ENCODE peak calls at places on chromosomes 13 and 19, in four cellular contexts. Q is GM12892, V is thyroid gland, C is HCT116. F is an unnamed sample.

GRCh38 chr13:34364633-34365032 is 546.7 kb downstream of the RFC3 start:
- DNase-seq in Q (no peak), C (no peak), V (peak; percentile 5), F (no peak)

GRCh38 chr19:19591133-19591825 is 27.2 kb downstream of the PBX4 start:
- DNase-seq in C (no peak), Q (peak; percentile 60), V (peak; percentile 53), F (no peak)

GRCh38 chr19:29413435-29413834 is 112.4 kb upstream of the VSTM2B start:
- DNase-seq in V (no peak), C (no peak), Q (no peak), F (no peak)

GRCh38 chr19:42306646-42307045 is 4.2 kb upstream of the PAFAH1B3 start:
- DNase-seq in V (no peak), Q (no peak), C (no peak), F (peak; percentile 81)

GRCh38 chr13:112066624-112067004 is 335 bp upstream of the SOX1 start:
- DNase-seq in C (no peak), V (peak; percentile 24), Q (no peak), F (peak; percentile 84)

GRCh38 chr19:11168568-11168967 is 13.0 kb upstream of the SPC24 start:
- DNase-seq in Q (no peak), V (no peak), C (peak; percentile 19), F (no peak)

GRCh38 chr19:52896431-52897148 is 845 bp downstream of the ZNF320 start:
- DNase-seq in C (no peak), Q (no peak), V (peak; percentile 47), F (peak; percentile 27)

GRCh38 chr13:101649490-101650126 is 197.1 kb downstream of the ITGBL1 start:
- DNase-seq in Q (no peak), V (no peak), C (no peak), F (no peak)

GRCh38 chr13:34165158-34165557 is 347.2 kb downstream of the RFC3 start:
- DNase-seq in V (no peak), C (no peak), Q (no peak), F (no peak)

GRCh38 chr13:110397445-110397844 is 90.4 kb downstream of the COL4A2 start:
- DNase-seq in C (no peak), V (no peak), Q (no peak), F (no peak)

GRCh38 chr13:22061371-22061805 is 390.5 kb downstream of the FGF9 start:
- DNase-seq in V (no peak), Q (peak; percentile 29), C (no peak), F (no peak)

GRCh38 chr13:42113478-42113877 is 65.0 kb downstream of the DGKH start:
- DNase-seq in Q (no peak), V (no peak), C (no peak), F (no peak)

GRCh38 chr13:63381078-63381859 is 1965.6 kb upstream of the PCDH20 start:
- DNase-seq in C (no peak), Q (no peak), V (no peak), F (no peak)

GRCh38 chr13:113930711-113931637 is 42.9 kb downstream of the C13orf46 start:
- DNase-seq in C (no peak), V (no peak), Q (peak; percentile 64), F (peak; percentile 10)

GRCh38 chr13:43629691-43630480 is 156.9 kb downstream of the ENOX1 start:
- DNase-seq in Q (no peak), C (no peak), V (no peak), F (no peak)

GRCh38 chr13:34371108-34371507 is 553.2 kb downstream of the RFC3 start:
- DNase-seq in C (no peak), V (no peak), Q (no peak), F (no peak)

GRCh38 chr19:18109731-18110671 is 12.4 kb downstream of the MAST3 start:
- DNase-seq in Q (peak; percentile 74), V (peak; percentile 50), C (no peak), F (peak; percentile 35)
- TF ChIP-seq POLR2A in Q (no peak), V (peak; percentile 43), C (no peak), F (no peak)

DNA sequence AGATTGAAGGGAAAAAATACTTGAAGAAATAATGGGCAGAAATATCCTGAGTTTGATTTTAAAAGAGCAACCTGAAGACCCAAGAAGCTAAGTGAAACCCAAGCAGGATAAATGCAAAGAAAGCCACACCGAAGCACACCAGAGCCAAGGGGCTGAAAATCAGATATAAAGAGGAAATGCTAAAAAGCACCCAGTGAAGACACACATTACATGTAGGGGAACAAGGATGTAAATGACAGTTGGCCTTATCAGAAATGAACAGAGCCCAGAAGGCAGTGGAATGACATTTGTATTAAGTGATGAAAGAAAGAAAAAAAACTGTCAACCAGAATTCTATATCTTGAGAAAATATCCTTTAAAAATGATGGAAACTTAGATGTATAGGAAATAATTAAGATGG is 139.1 kb downstream of the SLC7A1 start:
- DNase-seq in C (no peak), Q (no peak), V (no peak), F (no peak)
- TF ChIP-seq POLR2A in C (no peak), Q (no peak), V (no peak), F (no peak)

GRCh38 chr19:15934332-15935078 is at the start of gene CYP4F11:
- DNase-seq in C (peak; percentile 75), V (peak; percentile 95), Q (no peak), F (peak; percentile 83)
- TF ChIP-seq POLR2A in C (no peak), V (no peak), Q (no peak), F (no peak)

GRCh38 chr19:47112664-47113445 is 721 bp downstream of the ZC3H4 start:
- DNase-seq in Q (peak; percentile 87), V (peak; percentile 99), C (peak; percentile 98), F (peak; percentile 99)
- TF ChIP-seq POLR2A in Q (peak; percentile 85), V (peak; percentile 90), C (peak; percentile 70), F (peak; percentile 76)

F was measured in testis.